ENCODE peak calls at places on chromosomes 11 and 22, in six cellular contexts. P is stimulated activated CD4-positive, alpha-beta T cell treated with anti-CD3 and anti-CD28 coated beads, Interleukin-1b, Interleukin-23, amount 100 ng/mL, for 1 hour; Y is ovary; Q is mesothelial cell of epicardium; Z is activated naive CD8-positive, alpha-beta T cell treated with anti-CD3 and anti-CD28 coated beads, Interleukin-2, amount 10 ng/mL, durations not matched to agents 7 days and 5 days; S is stimulated activated CD8-positive, alpha-beta memory T cell treated with anti-CD3 and anti-CD28 coated beads, Interleukin-7, amount 100 ng/mL, for 1 hour. F is an unnamed sample.
A peak's percentile ranks its signal among the peaks of the same experiment; 100 is the strongest.

GRCh38 chr11:105399505-105399904 is 210.4 kb upstream of the GRIA4 start:
- DNase-seq in Y (no peak), P (no peak), Z (no peak), S (no peak), Q (no peak), F (no peak)

GRCh38 chr11:15967166-15967565 is 389.2 kb downstream of the SOX6 start:
- DNase-seq in Z (no peak), P (no peak), Q (no peak), S (no peak), Y (no peak), F (no peak)

GRCh38 chr11:126046796-126047195 is 15.9 kb downstream of the CDON start:
- DNase-seq in Z (no peak), S (no peak), P (no peak), Q (no peak), Y (no peak), F (no peak)

GRCh38 chr11:113632981-113633380 is 73.1 kb downstream of the TMPRSS5 start:
- DNase-seq in Z (no peak), P (no peak), Y (no peak), S (no peak), Q (no peak), F (no peak)

GRCh38 chr11:75261902-75262361 is 21.4 kb downstream of the TPBGL start:
- DNase-seq in S (no peak), Y (peak; percentile 8), P (no peak), Q (no peak), Z (peak; percentile 25), F (no peak)

GRCh38 chr11:1087961-1088926 is 13.6 kb downstream of the MUC2 start:
- DNase-seq in Q (no peak), Z (peak; percentile 16), Y (peak; percentile 4), S (no peak), P (no peak), F (no peak)

GRCh38 chr11:73317373-73317772 is 9.3 kb downstream of the ARHGEF17 start:
- DNase-seq in Q (no peak), Y (peak; percentile 77), P (no peak), Z (no peak), S (no peak), F (no peak)

GRCh38 chr11:13376402-13376801 is 86.6 kb downstream of the BTBD10 start:
- DNase-seq in Z (no peak), S (no peak), P (no peak), Q (no peak), Y (no peak), F (no peak)

GRCh38 chr11:130247289-130247688 is 67.4 kb downstream of the ZBTB44 start:
- DNase-seq in Y (no peak), Q (no peak), S (no peak), Z (no peak), P (no peak), F (no peak)

GRCh38 chr22:20937031-20937793 is 20.0 kb downstream of the CRKL start:
- DNase-seq in Y (no peak), P (no peak), Z (no peak), Q (no peak), S (no peak), F (no peak)

GRCh38 chr22:31085493-31085824 is 4.3 kb downstream of the SMTN start:
- DNase-seq in P (no peak), Y (no peak), Q (no peak), S (no peak), Z (no peak), F (no peak)

GRCh38 chr11:36346562-36347383 is 50.7 kb downstream of the PRR5L start:
- DNase-seq in Y (no peak), P (no peak), S (no peak), Q (no peak), Z (no peak), F (no peak)

GRCh38 chr11:7448126-7448525 is 37.2 kb upstream of the OLFML1 start:
- DNase-seq in Z (no peak), P (no peak), S (no peak), Q (no peak), Y (no peak), F (peak; percentile 27)

GRCh38 chr22:49020314-49020713 is 807.4 kb downstream of the BRD1 start:
- DNase-seq in Y (no peak), P (no peak), S (no peak), Q (no peak), Z (no peak), F (no peak)

GRCh38 chr22:19828035-19828401 is 26.7 kb downstream of the GNB1L start:
- DNase-seq in Q (no peak), S (no peak), Z (no peak), Y (no peak), P (no peak), F (no peak)

GRCh38 chr11:35029979-35030378 is 109.0 kb upstream of the CD44 start:
- DNase-seq in Y (no peak), Z (no peak), Q (no peak), S (no peak), P (no peak), F (no peak)

GRCh38 chr11:48064306-48064705 is 83.9 kb downstream of the PTPRJ start:
- DNase-seq in Z (no peak), Y (no peak), P (no peak), S (no peak), Q (no peak), F (no peak)

GRCh38 chr22:20213833-20214708 is 54.0 kb downstream of the RTN4R start:
- DNase-seq in Z (no peak), S (no peak), Y (no peak), Q (no peak), P (no peak), F (no peak)

GRCh38 chr11:76419896-76420295 is 24.9 kb upstream of the EMSY start:
- DNase-seq in Z (no peak), S (no peak), P (no peak), Y (no peak), Q (no peak), F (no peak)

GRCh38 chr11:128594246-128594645 is 6.9 kb upstream of the ETS1 start:
- DNase-seq in Z (no peak), S (no peak), Q (no peak), Y (no peak), P (no peak), F (no peak)

GRCh38 chr11:1229471-1230120 is 6.7 kb downstream of the MUC5B start:
- DNase-seq in Y (peak; percentile 7), S (no peak), Z (no peak), P (no peak), Q (no peak), F (no peak)

GRCh38 chr11:114076974-114077373 is 17.5 kb downstream of the ZBTB16 start:
- DNase-seq in S (no peak), P (no peak), Z (no peak), Q (no peak), Y (no peak), F (no peak)

GRCh38 chr11:1832989-1833365 is 1.8 kb upstream of the SYT8 start:
- DNase-seq in S (no peak), Q (no peak), P (no peak), Z (no peak), Y (no peak), F (no peak)

GRCh38 chr11:64864473-64865285 is 13.7 kb downstream of the EHD1 start:
- DNase-seq in S (no peak), Q (no peak), P (no peak), Y (peak; percentile 74), Z (peak; percentile 50), F (no peak)

GRCh38 chr22:19832476-19833108 is 22.1 kb downstream of the GNB1L start:
- DNase-seq in Q (peak; percentile 31), Z (no peak), Y (no peak), P (no peak), S (no peak), F (no peak)

GRCh38 chr22:49317369-49317768 is 510.3 kb downstream of the BRD1 start:
- DNase-seq in Y (no peak), P (no peak), Z (no peak), S (no peak), Q (no peak), F (no peak)

GRCh38 chr11:76706667-76707066 is 36.1 kb upstream of the LRRC32 start:
- DNase-seq in Y (no peak), S (no peak), Z (no peak), Q (no peak), P (no peak), F (no peak)

GRCh38 chr11:118922745-118923627 is 2.7 kb downstream of the BCL9L start:
- DNase-seq in P (no peak), Q (no peak), Z (no peak), Y (no peak), S (no peak), F (no peak)

GRCh38 chr11:8092587-8093424 is 11.8 kb downstream of the TUB start:
- DNase-seq in S (no peak), Q (no peak), Y (peak; percentile 67), Z (no peak), P (peak; percentile 13), F (no peak)

GRCh38 chr11:75768112-75768908 is at the start of gene DGAT2:
- DNase-seq in Z (peak; percentile 83), Q (peak; percentile 78), Y (peak; percentile 70), S (peak; percentile 42), P (peak; percentile 56), F (no peak)

GRCh38 chr11:134654161-134654915 is 242.3 kb upstream of the B3GAT1 start:
- DNase-seq in P (no peak), Q (peak; percentile 37), Z (no peak), Y (no peak), S (no peak), F (no peak)

GRCh38 chr22:32327066-32327465 is 30.6 kb upstream of the RFPL3 start:
- DNase-seq in Z (no peak), S (no peak), Q (no peak), Y (no peak), P (no peak), F (no peak)

GRCh38 chr11:117700551-117700950 is 96.5 kb downstream of the DSCAML1 start:
- DNase-seq in Z (no peak), Y (no peak), P (no peak), Q (no peak), S (no peak), F (no peak)

GRCh38 chr11:115301029-115301428 is 203.2 kb downstream of the CADM1 start:
- DNase-seq in Z (no peak), Q (no peak), Y (no peak), S (no peak), P (no peak), F (no peak)

GRCh38 chr11:96388891-96389603 is 665 bp downstream of the CCDC82 start:
- DNase-seq in Z (no peak), Q (no peak), S (no peak), Y (no peak), P (no peak), F (no peak)

GRCh38 chr22:39223091-39223710 is 21.6 kb downstream of the PDGFB start:
- DNase-seq in Q (no peak), S (no peak), Y (peak; percentile 7), P (no peak), Z (no peak), F (no peak)

GRCh38 chr22:17109113-17109865 is 11.9 kb downstream of the TMEM121B start:
- DNase-seq in Q (no peak), P (no peak), Y (no peak), Z (no peak), S (no peak), F (no peak)

GRCh38 chr22:36561291-36561811 is 32.4 kb upstream of the EIF3D start:
- DNase-seq in Z (no peak), P (no peak), Y (no peak), Q (no peak), S (no peak), F (no peak)

GRCh38 chr11:59669611-59670009 is 773 bp upstream of the PATL1 start:
- DNase-seq in S (no peak), Y (peak; percentile 61), Q (peak; percentile 49), Z (no peak), P (no peak), F (no peak)

F was measured in cerebellar nuclear complex.